ENCODE peak calls at places on chromosomes 4 and X, in eight cellular contexts. Y, Q, C, D, F, I, E and R are unnamed samples. For H3K4me1, the result is how much of the 10 kb centered on the place peaks cover.

GRCh38 chrX:68868902-68869800 is 40.3 kb downstream of the EFNB1 start:
- ATAC-seq in Y (no peak), Q (no peak), C (no peak), D (no peak), F (peak), I (no peak), E (no peak), R (no peak)

GRCh38 chr4:1058997-1059665 is 47.7 kb downstream of the FGFRL1 start:
- ATAC-seq in Y (peak), Q (no peak), C (no peak), D (no peak), F (peak), I (peak), E (no peak), R (no peak)

GRCh38 chr4:71692198-71692597 is 91.7 kb downstream of the GC start:
- ATAC-seq in Y (no peak), Q (no peak), C (no peak), D (no peak), F (no peak), I (no peak), E (no peak), R (no peak)

GRCh38 chr4:145920205-145920604 is 18.4 kb downstream of the ZNF827 start:
- ATAC-seq in Y (peak), Q (no peak), C (no peak), D (no peak), F (no peak), I (no peak), E (no peak), R (peak)

GRCh38 chr4:145536044-145536443 is 54.4 kb downstream of the SMAD1 start:
- ATAC-seq in Y (no peak), Q (no peak), C (no peak), D (no peak), F (no peak), I (no peak), E (no peak), R (no peak)

GRCh38 chr4:186699298-186699697 is 24.4 kb downstream of the FAT1 start:
- ATAC-seq in Y (no peak), Q (no peak), C (peak), D (no peak), F (no peak), I (no peak), E (no peak), R (no peak)

GRCh38 chrX:110944793-110945466 is 149.3 kb upstream of the CHRDL1 start:
- ATAC-seq in Y (peak), Q (no peak), C (no peak), D (no peak), F (no peak), I (peak), E (no peak), R (no peak)

GRCh38 chr4:4948370-4948769 is 70.9 kb downstream of the CYTL1 start:
- ATAC-seq in Y (no peak), Q (no peak), C (no peak), D (no peak), F (no peak), I (no peak), E (no peak), R (no peak)

GRCh38 chr4:24774452-24774851 is 20.9 kb upstream of the SOD3 start:
- ATAC-seq in Y (peak), Q (no peak), C (no peak), D (no peak), F (no peak), I (no peak), E (no peak), R (no peak)

GRCh38 chrX:133497356-133497755 is 82.1 kb upstream of the GPC4 start:
- ATAC-seq in Y (no peak), Q (no peak), C (no peak), D (no peak), F (no peak), I (no peak), E (no peak), R (no peak)

GRCh38 chr4:123479944-123480343 is 83.3 kb downstream of the SPRY1 start:
- ATAC-seq in Y (peak), Q (no peak), C (no peak), D (no peak), F (peak), I (no peak), E (no peak), R (no peak)

GRCh38 chr4:61543976-61544375 is 343.9 kb downstream of the ADGRL3 start:
- ATAC-seq in Y (no peak), Q (no peak), C (no peak), D (no peak), F (no peak), I (no peak), E (no peak), R (no peak)

GRCh38 chr4:7206385-7206784 is 14.0 kb downstream of the SORCS2 start:
- ATAC-seq in Y (no peak), Q (peak), C (peak), D (peak), F (no peak), I (no peak), E (no peak), R (peak)
- H3K27ac ChIP-seq in Y (no peak), Q (no peak), C (peak), D (peak), F (no peak), I (no peak), E (no peak), R (peak)

DNA sequence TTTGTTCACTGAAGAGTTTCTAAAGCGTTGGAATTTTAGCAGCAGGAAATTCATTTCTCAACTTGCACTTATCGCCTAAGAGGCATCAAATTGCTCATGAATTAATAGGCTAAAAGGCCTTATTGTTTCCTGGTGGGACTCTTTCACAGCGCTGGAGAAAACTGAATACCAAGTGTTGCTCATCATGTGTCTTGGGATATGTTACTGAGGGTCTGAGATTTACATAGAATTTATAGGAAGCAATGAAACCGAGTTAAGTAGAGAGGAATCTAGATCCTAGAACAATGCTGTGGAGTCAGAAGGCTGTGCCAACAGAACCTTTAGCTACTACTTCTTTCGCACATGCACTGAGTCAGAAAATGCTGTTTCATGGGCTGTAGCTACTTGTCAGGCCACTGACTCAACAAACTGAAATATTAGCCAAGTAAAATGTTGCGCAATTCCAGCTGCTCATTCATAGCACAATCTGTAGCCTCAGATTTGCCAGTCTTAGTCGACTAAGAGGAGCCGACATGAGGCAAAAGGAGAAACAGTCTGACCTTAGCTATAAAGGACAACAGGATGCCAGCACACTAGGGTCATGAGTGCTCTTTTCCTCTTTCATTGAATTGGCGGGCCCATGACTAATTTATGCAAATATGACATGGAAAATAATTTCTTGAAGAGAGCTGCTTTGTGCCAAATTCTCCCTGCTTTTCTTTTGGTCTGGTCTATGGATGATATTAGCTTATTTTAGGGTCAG is 35.9 kb upstream of the CXCL8 start:
- ATAC-seq in Y (peak), Q (peak), C (peak), D (no peak), F (peak), I (peak), E (no peak), R (peak)
- TF ChIP-seq POLR2AphosphoS5 in Y (peak), Q (peak), C (peak), D (no peak), F (no peak), I (no peak), E (no peak), R (peak)

DNA sequence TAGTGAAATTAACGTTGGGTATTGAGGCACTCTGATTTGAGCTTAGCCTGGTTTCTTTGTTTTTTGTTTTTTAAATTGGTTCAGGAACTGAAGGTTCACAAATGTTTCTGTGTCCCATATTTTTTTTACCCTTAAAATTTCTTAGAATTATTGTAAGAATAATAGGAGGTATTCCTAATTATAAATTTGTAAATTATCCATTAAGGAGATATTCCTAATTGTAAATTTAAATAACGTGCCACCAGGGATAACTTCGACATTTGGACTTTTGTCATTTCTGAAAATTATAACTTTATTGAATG is 1.2 kb downstream of the WWC2 start:
- ATAC-seq in Y (no peak), Q (no peak), C (no peak), D (no peak), F (no peak), I (no peak), E (no peak), R (no peak)
- H3K4me1 ChIP-seq in Y (under half), Q (under half), C (under half), D (under half), F (half or more), I (under half), E (under half), R (under half)

DNA sequence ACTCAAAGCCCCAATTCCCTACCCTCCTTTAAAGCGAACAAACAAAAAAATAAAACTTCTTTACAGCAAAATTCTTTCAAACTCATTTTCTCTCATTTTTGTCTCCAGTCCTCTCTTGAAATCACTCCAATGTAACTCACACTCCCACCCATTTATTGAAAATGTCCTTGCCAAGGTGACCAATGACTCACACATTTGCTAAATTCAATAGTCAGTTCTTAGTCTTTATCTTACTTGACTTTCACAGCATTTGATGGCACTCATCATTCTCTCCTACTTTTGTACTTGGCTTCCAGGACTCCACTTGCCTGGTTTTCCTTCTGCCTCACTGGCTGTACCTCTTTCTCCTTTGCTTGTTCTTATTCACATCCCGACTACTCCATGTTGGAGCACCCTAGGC is 19.9 kb downstream of the CC2D2A start:
- ATAC-seq in Y (no peak), Q (no peak), C (no peak), D (no peak), F (no peak), I (no peak), E (no peak), R (peak)
- H3K27ac ChIP-seq in Y (no peak), Q (no peak), C (no peak), D (no peak), F (no peak), I (no peak), E (no peak), R (peak)

GRCh38 chrX:49002091-49002935 is at the start of gene GRIPAP1:
- ATAC-seq in Y (peak), Q (peak), C (peak), D (peak), F (peak), I (peak), E (peak), R (peak)
- TF ChIP-seq POLR2AphosphoS5 in Y (peak), Q (peak), C (peak), D (peak), F (peak), I (peak), E (peak), R (peak)